ENCODE peak calls at places on chromosomes 11 and 22, in four cellular contexts. One of them, this sample, is unnamed.

GRCh38 chr22:40215266-40215665 is 37.5 kb downstream of the TNRC6B start:
- DNase-seq in nephron progenitor cell: no peak
- DNase-seq in HEK293T: no peak
- DNase-seq in RPMI8226: no peak
- DNase-seq in this sample: no peak

GRCh38 chr11:78292109-78292803 is 103.5 kb downstream of the USP35 start:
- DNase-seq in nephron progenitor cell: no peak
- DNase-seq in HEK293T: no peak
- DNase-seq in RPMI8226: no peak
- DNase-seq in this sample: no peak

GRCh38 chr22:44710474-44711235 is 8.7 kb downstream of the PRR5 start:
- DNase-seq in HEK293T: no peak
- DNase-seq in RPMI8226: peak
- DNase-seq in nephron progenitor cell: no peak
- DNase-seq in this sample: no peak

GRCh38 chr11:88478136-88478785 is 140.7 kb upstream of the CTSC start:
- DNase-seq in RPMI8226: no peak
- DNase-seq in HEK293T: no peak
- DNase-seq in nephron progenitor cell: no peak
- DNase-seq in this sample: no peak

GRCh38 chr22:44051961-44052360 is 27.9 kb downstream of the PARVB start:
- DNase-seq in RPMI8226: no peak
- DNase-seq in HEK293T: no peak
- DNase-seq in nephron progenitor cell: no peak
- DNase-seq in this sample: no peak

GRCh38 chr22:24181088-24181995 is at the start of gene SUSD2:
- DNase-seq in nephron progenitor cell: peak
- DNase-seq in HEK293T: peak
- DNase-seq in RPMI8226: no peak
- DNase-seq in this sample: peak

GRCh38 chr11:108511851-108512474 is 13.8 kb upstream of the POGLUT3 start:
- DNase-seq in RPMI8226: no peak
- DNase-seq in HEK293T: no peak
- DNase-seq in nephron progenitor cell: no peak
- DNase-seq in this sample: no peak

GRCh38 chr11:64619196-64619595 is 28.2 kb downstream of the SLC22A12 start:
- DNase-seq in nephron progenitor cell: no peak
- DNase-seq in RPMI8226: no peak
- DNase-seq in HEK293T: no peak
- DNase-seq in this sample: no peak

GRCh38 chr11:20782771-20783170 is 113.4 kb downstream of the NELL1 start:
- DNase-seq in nephron progenitor cell: no peak
- DNase-seq in HEK293T: no peak
- DNase-seq in RPMI8226: no peak
- DNase-seq in this sample: no peak

GRCh38 chr11:369336-370018 is at the start of gene B4GALNT4:
- DNase-seq in nephron progenitor cell: peak
- DNase-seq in RPMI8226: peak
- DNase-seq in HEK293T: peak
- DNase-seq in this sample: peak

GRCh38 chr11:128316541-128317206 is 270.7 kb downstream of the ETS1 start:
- DNase-seq in nephron progenitor cell: no peak
- DNase-seq in RPMI8226: no peak
- DNase-seq in HEK293T: no peak
- DNase-seq in this sample: no peak

GRCh38 chr11:130162733-130163132 is 3.2 kb downstream of the ST14 start:
- DNase-seq in nephron progenitor cell: no peak
- DNase-seq in HEK293T: no peak
- DNase-seq in RPMI8226: peak
- DNase-seq in this sample: no peak

GRCh38 chr11:62324738-62325556 is 12.3 kb upstream of the ASRGL1 start:
- DNase-seq in RPMI8226: peak
- DNase-seq in HEK293T: peak
- DNase-seq in nephron progenitor cell: peak
- DNase-seq in this sample: no peak

GRCh38 chr11:61164610-61165424 is 3.6 kb upstream of the VPS37C start:
- DNase-seq in HEK293T: no peak
- DNase-seq in nephron progenitor cell: no peak
- DNase-seq in RPMI8226: no peak
- DNase-seq in this sample: no peak

GRCh38 chr22:36528336-36528735 is 630 bp downstream of the EIF3D start:
- DNase-seq in RPMI8226: peak
- DNase-seq in nephron progenitor cell: no peak
- DNase-seq in HEK293T: no peak
- DNase-seq in this sample: no peak

GRCh38 chr11:62555464-62556092 is 9.0 kb upstream of the AHNAK start:
- DNase-seq in HEK293T: no peak
- DNase-seq in nephron progenitor cell: no peak
- DNase-seq in RPMI8226: peak
- DNase-seq in this sample: peak

GRCh38 chr11:44729718-44730117 is 3.0 kb downstream of the TSPAN18 start:
- DNase-seq in RPMI8226: no peak
- DNase-seq in HEK293T: no peak
- DNase-seq in nephron progenitor cell: no peak
- DNase-seq in this sample: no peak

GRCh38 chr11:34926101-34926830 is 9.8 kb downstream of the PDHX start:
- DNase-seq in nephron progenitor cell: no peak
- DNase-seq in RPMI8226: peak
- DNase-seq in HEK293T: peak
- DNase-seq in this sample: no peak

GRCh38 chr22:44621401-44622146 is 80.4 kb upstream of the PRR5 start:
- DNase-seq in HEK293T: no peak
- DNase-seq in RPMI8226: no peak
- DNase-seq in nephron progenitor cell: no peak
- DNase-seq in this sample: no peak

GRCh38 chr11:69463181-69463891 is 18.1 kb upstream of the LINC01488 start:
- DNase-seq in nephron progenitor cell: peak
- DNase-seq in HEK293T: no peak
- DNase-seq in RPMI8226: peak
- DNase-seq in this sample: peak

GRCh38 chr22:31082606-31083376 is 1.7 kb downstream of the SMTN start:
- DNase-seq in nephron progenitor cell: peak
- DNase-seq in RPMI8226: no peak
- DNase-seq in HEK293T: peak
- DNase-seq in this sample: peak

GRCh38 chr11:68430384-68430783 is 30.2 kb upstream of the PPP6R3 start:
- DNase-seq in HEK293T: no peak
- DNase-seq in RPMI8226: no peak
- DNase-seq in nephron progenitor cell: no peak
- DNase-seq in this sample: no peak

GRCh38 chr22:46796566-46797195 is 34.2 kb downstream of the TBC1D22A start:
- DNase-seq in nephron progenitor cell: no peak
- DNase-seq in RPMI8226: no peak
- DNase-seq in HEK293T: no peak
- DNase-seq in this sample: peak

GRCh38 chr11:61418136-61418535 is 11.6 kb downstream of the CPSF7 start:
- DNase-seq in HEK293T: no peak
- DNase-seq in RPMI8226: no peak
- DNase-seq in nephron progenitor cell: no peak
- DNase-seq in this sample: no peak

GRCh38 chr11:22680628-22681027 is 14.2 kb downstream of the GAS2 start:
- DNase-seq in HEK293T: no peak
- DNase-seq in RPMI8226: peak
- DNase-seq in nephron progenitor cell: no peak
- DNase-seq in this sample: no peak

GRCh38 chr11:65786786-65787636 is at the start of gene OVOL1:
- DNase-seq in RPMI8226: peak
- DNase-seq in nephron progenitor cell: peak
- DNase-seq in HEK293T: no peak
- DNase-seq in this sample: peak

GRCh38 chr22:39818050-39818449 is 75.5 kb downstream of the ENTHD1 start:
- DNase-seq in HEK293T: no peak
- DNase-seq in RPMI8226: no peak
- DNase-seq in nephron progenitor cell: no peak
- DNase-seq in this sample: no peak

GRCh38 chr11:47971501-47971900 is 8.9 kb upstream of the PTPRJ start:
- DNase-seq in RPMI8226: no peak
- DNase-seq in nephron progenitor cell: peak
- DNase-seq in HEK293T: no peak
- DNase-seq in this sample: no peak

GRCh38 chr11:127644366-127644765 is 643.8 kb upstream of the KIRREL3 start:
- DNase-seq in HEK293T: no peak
- DNase-seq in RPMI8226: no peak
- DNase-seq in nephron progenitor cell: no peak
- DNase-seq in this sample: no peak